ENCODE peak calls at places on chromosome 2, in five cellular contexts. N is uterus; C is activated CD4-positive, alpha-beta T cell treated with anti-CD3 and anti-CD28 coated beads, Interleukin-2, amount 50 U/mL, for 48 hours; F is mucosa of gallbladder; G is epithelial cell of esophagus. I is an unnamed sample.

GRCh38 chr2:145096582-145096981 is 576.7 kb upstream of the ZEB2 start:
- DNase-seq in F (no peak), G (peak), N (no peak), C (no peak), I (no peak)

GRCh38 chr2:238102865-238103264 is 2.7 kb downstream of the ESPNL start:
- DNase-seq in G (no peak), N (no peak), F (no peak), C (no peak), I (no peak)

GRCh38 chr2:160469164-160469563 is 24.4 kb downstream of the RBMS1 start:
- DNase-seq in G (no peak), C (no peak), N (peak), F (no peak), I (no peak)

GRCh38 chr2:134457353-134457752 is 203.5 kb downstream of the MGAT5 start:
- DNase-seq in G (no peak), F (no peak), N (no peak), C (no peak), I (no peak)

GRCh38 chr2:240554767-240555493 is 2.9 kb downstream of the ANKMY1 start:
- DNase-seq in F (no peak), N (no peak), C (no peak), G (no peak), I (no peak)

GRCh38 chr2:113173563-113174368 is at the start of gene PSD4:
- DNase-seq in F (peak), C (peak), G (no peak), N (no peak), I (no peak)

GRCh38 chr2:134669731-134670669 is 48.8 kb downstream of the TMEM163 start:
- DNase-seq in N (no peak), F (peak), C (no peak), G (no peak), I (peak)

GRCh38 chr2:172427256-172427989 is at the start of gene ITGA6:
- DNase-seq in G (peak), N (peak), F (peak), C (peak), I (peak)